ENCODE peak calls at places on chromosomes 3 and 15, in eight cellular contexts. R, Q, I, B, P, Y, L and U are unnamed samples.

GRCh38 chr3:108044699-108045098 is 46.1 kb downstream of the CD47 start:
- DNase-seq in R (no peak), Q (no peak), I (no peak), B (no peak), P (no peak), Y (no peak), L (no peak), U (no peak)

GRCh38 chr3:39971450-39972081 is 162.2 kb downstream of the MYRIP start:
- DNase-seq in R (no peak), Q (no peak), I (no peak), B (no peak), P (no peak), Y (no peak), L (no peak), U (no peak)

GRCh38 chr3:88713233-88713691 is 394.2 kb upstream of the EPHA3 start:
- DNase-seq in R (no peak), Q (no peak), I (no peak), B (no peak), P (no peak), Y (no peak), L (no peak), U (no peak)

GRCh38 chr3:88076712-88077111 is 17.7 kb downstream of the ZNF654 start:
- DNase-seq in R (no peak), Q (no peak), I (no peak), B (no peak), P (no peak), Y (no peak), L (no peak), U (no peak)

GRCh38 chr15:26983822-26984221 is 12.8 kb downstream of the GABRG3 start:
- DNase-seq in R (no peak), Q (no peak), I (no peak), B (no peak), P (no peak), Y (no peak), L (no peak), U (no peak)

GRCh38 chr3:194323785-194324735 is 27.1 kb downstream of the CPN2 start:
- DNase-seq in R (peak), Q (peak), I (peak), B (peak), P (no peak), Y (no peak), L (peak), U (no peak)

GRCh38 chr3:111747490-111747889 is 111.6 kb upstream of the PHLDB2 start:
- DNase-seq in R (no peak), Q (no peak), I (no peak), B (no peak), P (no peak), Y (no peak), L (no peak), U (no peak)

GRCh38 chr3:105802073-105802706 is 66.6 kb downstream of the CBLB start:
- DNase-seq in R (no peak), Q (no peak), I (no peak), B (no peak), P (no peak), Y (no peak), L (no peak), U (no peak)

GRCh38 chr3:17456650-17457049 is 285.8 kb downstream of the TBC1D5 start:
- DNase-seq in R (no peak), Q (no peak), I (no peak), B (no peak), P (no peak), Y (no peak), L (no peak), U (no peak)

GRCh38 chr3:32842531-32842931 is 24.7 kb downstream of the TRIM71 start:
- DNase-seq in R (no peak), Q (no peak), I (no peak), B (no peak), P (no peak), Y (no peak), L (peak), U (no peak)

GRCh38 chr15:36080759-36081158 is 498.7 kb upstream of the CDIN1 start:
- DNase-seq in R (peak), Q (peak), I (no peak), B (no peak), P (no peak), Y (no peak), L (no peak), U (no peak)

GRCh38 chr3:72154391-72155300 is 369.7 kb upstream of the PROK2 start:
- DNase-seq in R (no peak), Q (no peak), I (no peak), B (no peak), P (no peak), Y (no peak), L (no peak), U (no peak)

GRCh38 chr15:46708226-46708625 is 1009.1 kb upstream of the SEMA6D start:
- DNase-seq in R (no peak), Q (no peak), I (no peak), B (no peak), P (no peak), Y (no peak), L (no peak), U (no peak)

GRCh38 chr3:156304406-156304805 is 184.0 kb downstream of the KCNAB1 start:
- DNase-seq in R (no peak), Q (no peak), I (no peak), B (no peak), P (no peak), Y (no peak), L (no peak), U (no peak)

GRCh38 chr15:82231233-82231632 is 31.3 kb downstream of the EFL1 start:
- DNase-seq in R (no peak), Q (no peak), I (no peak), B (no peak), P (no peak), Y (no peak), L (no peak), U (no peak)

GRCh38 chr15:90885432-90886290 is 1.4 kb downstream of the FES start:
- DNase-seq in R (peak), Q (peak), I (peak), B (no peak), P (peak), Y (peak), L (peak), U (peak)

GRCh38 chr3:169400874-169401273 is 262.6 kb downstream of the MECOM start:
- DNase-seq in R (no peak), Q (no peak), I (no peak), B (no peak), P (no peak), Y (no peak), L (no peak), U (no peak)

GRCh38 chr15:66615175-66615495 is 49.3 kb upstream of the LCTL start:
- DNase-seq in R (no peak), Q (no peak), I (no peak), B (no peak), P (no peak), Y (peak), L (no peak), U (no peak)

GRCh38 chr15:58957101-58957973 is 23.9 kb upstream of the SLTM start:
- DNase-seq in R (peak), Q (no peak), I (no peak), B (peak), P (no peak), Y (no peak), L (peak), U (no peak)

GRCh38 chr3:55202320-55202719 is 274.5 kb upstream of the LRTM1 start:
- DNase-seq in R (no peak), Q (no peak), I (no peak), B (no peak), P (no peak), Y (no peak), L (no peak), U (no peak)

GRCh38 chr15:70698412-70698811 is 64.9 kb downstream of the UACA start:
- DNase-seq in R (no peak), Q (no peak), I (no peak), B (no peak), P (no peak), Y (no peak), L (no peak), U (no peak)

GRCh38 chr15:40543631-40544294 is 21.1 kb downstream of the CCDC32 start:
- DNase-seq in R (no peak), Q (no peak), I (no peak), B (no peak), P (no peak), Y (no peak), L (no peak), U (no peak)

GRCh38 chr3:81339040-81339845 is 422.2 kb downstream of the GBE1 start:
- DNase-seq in R (no peak), Q (no peak), I (no peak), B (peak), P (no peak), Y (no peak), L (no peak), U (no peak)

GRCh38 chr15:61687651-61688050 is 372.6 kb downstream of the VPS13C start:
- DNase-seq in R (no peak), Q (no peak), I (no peak), B (no peak), P (no peak), Y (no peak), L (no peak), U (no peak)

GRCh38 chr3:63559884-63560283 is 92.6 kb upstream of the SNTN start:
- DNase-seq in R (no peak), Q (no peak), I (no peak), B (no peak), P (no peak), Y (no peak), L (no peak), U (no peak)

GRCh38 chr15:40232625-40233070 is 6.2 kb upstream of the PAK6 start:
- DNase-seq in R (no peak), Q (no peak), I (no peak), B (no peak), P (no peak), Y (no peak), L (no peak), U (no peak)

GRCh38 chr3:41209646-41210045 is 10.3 kb downstream of the CTNNB1 start:
- DNase-seq in R (no peak), Q (no peak), I (no peak), B (no peak), P (no peak), Y (no peak), L (no peak), U (no peak)

GRCh38 chr3:29064085-29064484 is 216.8 kb upstream of the RBMS3 start:
- DNase-seq in R (no peak), Q (no peak), I (no peak), B (no peak), P (no peak), Y (no peak), L (no peak), U (no peak)

GRCh38 chr15:25563571-25563970 is 124.7 kb upstream of the UBE3A start:
- DNase-seq in R (no peak), Q (no peak), I (no peak), B (no peak), P (no peak), Y (no peak), L (no peak), U (no peak)

GRCh38 chr3:183148056-183148455 is 14.5 kb downstream of the LAMP3 start:
- DNase-seq in R (no peak), Q (no peak), I (no peak), B (no peak), P (no peak), Y (no peak), L (no peak), U (no peak)

GRCh38 chr3:187619461-187619860 is 50.7 kb downstream of the SST start:
- DNase-seq in R (no peak), Q (no peak), I (no peak), B (no peak), P (no peak), Y (no peak), L (no peak), U (no peak)

GRCh38 chr15:20353966-20354883 is 187.4 kb downstream of the GOLGA6L6 start:
- DNase-seq in R (no peak), Q (no peak), I (peak), B (no peak), P (no peak), Y (peak), L (no peak), U (peak)

GRCh38 chr3:114144909-114145688 is 33.8 kb downstream of the DRD3 start:
- DNase-seq in R (no peak), Q (no peak), I (no peak), B (no peak), P (no peak), Y (no peak), L (no peak), U (no peak)

GRCh38 chr3:169575381-169575780 is 88.1 kb downstream of the MECOM start:
- DNase-seq in R (peak), Q (no peak), I (peak), B (no peak), P (no peak), Y (no peak), L (no peak), U (no peak)

GRCh38 chr15:91919014-91919534 is 65.6 kb downstream of the SLCO3A1 start:
- DNase-seq in R (peak), Q (peak), I (peak), B (no peak), P (no peak), Y (no peak), L (no peak), U (no peak)

GRCh38 chr3:53705774-53706173 is 140.4 kb downstream of the CHDH start:
- DNase-seq in R (no peak), Q (no peak), I (peak), B (no peak), P (no peak), Y (peak), L (no peak), U (no peak)

GRCh38 chr3:129052675-129053074 is 7.9 kb upstream of the GP9 start:
- DNase-seq in R (peak), Q (peak), I (peak), B (no peak), P (no peak), Y (peak), L (peak), U (no peak)

GRCh38 chr3:67329358-67329757 is 325.1 kb downstream of the SUCLG2 start:
- DNase-seq in R (no peak), Q (no peak), I (no peak), B (no peak), P (no peak), Y (no peak), L (no peak), U (no peak)

DNA sequence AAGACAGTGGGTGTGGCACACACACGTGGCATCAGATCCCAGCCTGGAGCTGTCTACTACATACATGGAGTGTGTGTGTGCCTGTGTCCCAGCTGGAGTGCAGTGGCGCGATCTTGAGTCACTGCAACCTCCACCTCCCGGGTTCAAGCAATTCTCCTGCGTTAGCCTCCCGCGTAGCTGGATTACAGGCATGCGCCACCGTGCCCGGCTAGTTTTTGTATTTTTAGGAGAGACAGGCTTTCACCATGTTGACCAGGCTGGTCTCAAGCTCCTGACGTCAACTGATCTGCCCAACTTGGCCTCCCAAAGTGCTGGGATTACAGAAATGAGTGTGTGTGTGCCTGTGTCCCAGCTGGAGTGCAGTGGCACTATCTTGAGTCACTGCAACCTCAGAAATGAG is 108.8 kb downstream of the IL12A start:
- DNase-seq in R (no peak), Q (no peak), I (no peak), B (no peak), P (no peak), Y (no peak), L (no peak), U (no peak)
- H3K27ac ChIP-seq in R (no peak), Q (no peak), I (no peak), B (no peak), P (no peak), Y (no peak), L (no peak), U (no peak)

GRCh38 chr15:89837134-89837829 is 22.6 kb upstream of the ANPEP start:
- DNase-seq in R (no peak), Q (no peak), I (peak), B (no peak), P (no peak), Y (no peak), L (no peak), U (no peak)
- TF ChIP-seq CTCF in R (no peak), Q (no peak), I (no peak), B (no peak), P (no peak), Y (no peak), L (no peak), U (no peak)

GRCh38 chr15:23647421-23648375 is at the start of gene MAGEL2:
- DNase-seq in R (no peak), Q (no peak), I (no peak), B (no peak), P (no peak), Y (peak), L (no peak), U (no peak)
- H3K4me3 ChIP-seq in R (peak), Q (peak), I (peak), B (no peak), P (peak), Y (peak), L (no peak), U (peak)

GRCh38 chr3:58683001-58683845 is 16.6 kb upstream of the FAM3D start:
- DNase-seq in R (no peak), Q (no peak), I (peak), B (no peak), P (no peak), Y (no peak), L (no peak), U (no peak)

GRCh38 chr3:58681863-58682262 is 15.3 kb upstream of the FAM3D start:
- DNase-seq in R (no peak), Q (no peak), I (no peak), B (no peak), P (no peak), Y (no peak), L (no peak), U (no peak)

GRCh38 chr3:58679451-58679850 is 12.9 kb upstream of the FAM3D start:
- DNase-seq in R (no peak), Q (no peak), I (no peak), B (no peak), P (no peak), Y (no peak), L (no peak), U (no peak)

GRCh38 chr3:58679974-58680656 is 13.5 kb upstream of the FAM3D start:
- DNase-seq in R (no peak), Q (no peak), I (peak), B (no peak), P (no peak), Y (no peak), L (peak), U (no peak)

DNA sequence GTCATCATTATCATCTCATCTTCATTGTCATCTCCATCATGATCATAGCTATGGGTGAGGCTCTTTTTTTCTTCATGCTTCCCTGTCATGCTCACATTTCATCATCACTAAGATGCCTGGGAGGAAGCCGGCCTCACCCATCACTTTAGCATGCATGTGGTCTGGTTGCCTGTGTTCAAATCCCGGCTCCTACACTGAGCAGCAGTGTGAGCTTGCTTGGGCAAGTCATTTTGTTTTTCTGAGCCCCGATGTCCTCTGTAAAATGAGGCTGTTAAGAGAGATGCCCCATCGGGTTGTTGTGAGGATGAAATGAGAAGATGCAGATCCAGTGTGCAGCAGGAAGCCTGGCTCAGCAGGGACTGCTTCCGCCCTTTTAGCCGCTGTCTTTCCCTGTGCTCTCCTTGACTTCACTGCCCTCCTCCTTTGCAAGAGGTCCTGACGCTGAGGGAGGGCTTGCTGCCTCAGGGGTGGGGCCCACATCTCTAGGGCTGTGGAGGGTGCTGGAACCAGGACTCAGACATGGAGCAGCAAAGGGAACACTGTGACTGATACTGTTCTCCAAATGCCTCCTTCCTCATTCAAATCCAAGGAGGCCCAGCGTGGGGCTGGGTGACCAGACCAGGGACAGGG is 14.4 kb upstream of the FAM3D start:
- DNase-seq in R (no peak), Q (no peak), I (peak), B (no peak), P (no peak), Y (no peak), L (no peak), U (no peak)
- H3K27ac ChIP-seq in R (no peak), Q (no peak), I (no peak), B (no peak), P (no peak), Y (no peak), L (no peak), U (no peak)

DNA sequence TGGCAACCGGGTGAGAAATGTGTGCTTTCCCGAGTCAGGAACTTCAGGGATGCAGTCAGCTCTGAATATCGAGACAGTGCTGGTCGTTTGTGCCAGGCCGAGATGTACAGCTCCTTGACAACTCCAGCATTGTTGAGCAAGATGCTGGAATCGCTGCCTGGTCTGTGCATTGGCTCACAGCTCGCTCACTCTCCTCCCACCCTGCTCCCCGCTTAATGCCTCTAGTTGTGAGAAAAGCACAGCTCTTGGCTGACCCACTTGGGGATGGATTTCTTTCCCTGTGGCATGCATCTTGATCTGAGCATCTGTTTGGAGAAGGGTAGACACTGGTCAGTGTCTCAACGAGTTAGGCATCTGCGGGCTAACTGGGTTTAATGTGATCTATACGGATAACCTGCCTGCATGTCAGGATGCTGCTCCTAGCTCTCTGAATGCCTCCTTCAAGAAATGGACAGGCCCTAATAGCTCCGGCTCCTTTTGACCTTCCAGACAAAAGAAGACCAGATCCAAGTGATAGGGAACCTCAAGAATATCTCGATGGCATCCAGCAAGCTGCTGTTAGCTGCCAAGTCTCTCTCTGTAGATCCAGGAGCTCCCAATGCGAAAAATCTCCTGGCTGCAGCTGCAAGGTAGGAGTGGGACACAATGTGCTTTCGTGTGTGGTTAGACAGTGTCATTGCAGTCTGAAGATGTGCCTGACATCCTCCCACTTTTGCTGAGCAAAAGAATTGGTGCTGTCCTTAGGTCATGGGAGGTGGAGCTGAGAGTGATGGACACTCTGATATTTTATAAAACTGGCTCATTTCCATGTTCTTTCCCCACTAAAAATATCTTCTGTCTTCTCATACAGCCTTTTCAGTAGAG is 302.2 kb upstream of the TPM1 start:
- DNase-seq in R (no peak), Q (no peak), I (no peak), B (no peak), P (no peak), Y (no peak), L (no peak), U (no peak)
- TF ChIP-seq CTCF in R (no peak), Q (no peak), I (no peak), B (no peak), P (no peak), Y (no peak), L (no peak), U (no peak)